ENCODE peak calls at places on chromosomes 1 and 21, in six cellular contexts. L is GM23338, U is BJ, N is right lobe of liver, E is osteoblast, H is adrenal gland. Q is an unnamed sample. For H3K27me3, the result is how much of the 10 kb centered on the place peaks cover.

GRCh38 chr1:208013210-208013609 is 102.3 kb upstream of the CD34 start:
- DNase-seq in U (no peak), L (no peak), E (no peak), N (no peak), H (no peak), Q (no peak)

GRCh38 chr1:228340686-228341449 is 65.8 kb downstream of the TRIM11 start:
- DNase-seq in H (peak), N (peak), L (peak), U (no peak), E (peak), Q (no peak)

GRCh38 chr1:84930329-84930728 is 37.3 kb upstream of the LPAR3 start:
- DNase-seq in N (no peak), H (no peak), E (no peak), U (no peak), L (no peak), Q (no peak)

GRCh38 chr1:111475706-111476105 is 1.9 kb downstream of the C1orf162 start:
- DNase-seq in E (no peak), N (no peak), L (no peak), H (no peak), U (no peak), Q (no peak)

GRCh38 chr1:225617479-225617878 is 35.4 kb downstream of the ENAH start:
- DNase-seq in U (no peak), E (peak), L (no peak), H (no peak), N (no peak), Q (peak)

GRCh38 chr1:52678961-52679897 is 18.9 kb downstream of the COA7 start:
- DNase-seq in E (no peak), U (no peak), N (no peak), H (no peak), L (no peak), Q (no peak)

GRCh38 chr1:234763361-234763760 is 153.4 kb upstream of the IRF2BP2 start:
- DNase-seq in H (no peak), U (no peak), L (no peak), N (no peak), E (no peak), Q (no peak)

GRCh38 chr1:160580208-160580812 is 1.0 kb upstream of the CD84 start:
- DNase-seq in L (no peak), U (no peak), H (no peak), E (no peak), N (no peak), Q (no peak)

GRCh38 chr1:87684194-87684593 is 355.5 kb downstream of the LMO4 start:
- DNase-seq in L (peak), N (no peak), U (no peak), H (no peak), E (no peak), Q (peak)

GRCh38 chr21:41024341-41025056 is 143.5 kb upstream of the BACE2 start:
- DNase-seq in L (no peak), E (no peak), N (no peak), U (no peak), H (no peak), Q (no peak)

GRCh38 chr1:97499667-97500066 is 421.2 kb downstream of the DPYD start:
- DNase-seq in N (no peak), L (no peak), H (no peak), E (no peak), U (no peak), Q (no peak)

GRCh38 chr1:39733161-39733560 is 5.5 kb upstream of the PPIE start:
- DNase-seq in L (no peak), E (no peak), N (no peak), H (no peak), U (no peak), Q (peak)

GRCh38 chr1:39732730-39733129 is 6.0 kb upstream of the PPIE start:
- DNase-seq in H (no peak), E (no peak), U (no peak), L (no peak), N (no peak), Q (peak)

GRCh38 chr1:39738622-39739366 is at the start of gene PPIE:
- DNase-seq in L (peak), H (peak), N (peak), E (peak), U (peak), Q (peak)

GRCh38 chr1:39737546-39738169 is 1.0 kb upstream of the PPIE start:
- DNase-seq in U (no peak), E (no peak), N (no peak), L (no peak), H (no peak), Q (no peak)

DNA sequence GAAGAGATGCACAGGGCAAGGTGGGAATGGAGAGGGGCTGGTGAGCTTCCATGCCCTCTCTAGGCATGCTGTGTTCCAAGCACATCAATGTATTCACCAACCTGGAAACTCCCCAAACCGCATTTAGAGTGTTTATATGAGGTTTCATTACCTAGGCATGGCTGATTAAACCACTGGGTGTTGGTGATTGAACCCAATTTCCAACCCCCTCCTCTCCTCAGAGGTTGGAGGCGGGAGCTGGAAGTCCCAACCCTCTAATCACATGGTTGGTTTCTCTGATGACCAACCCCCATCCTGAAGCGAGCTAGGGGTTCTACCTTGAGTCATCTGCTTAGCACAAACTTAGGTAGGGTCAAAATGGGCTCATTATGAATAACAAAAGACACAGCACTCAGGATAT is 3.0 kb upstream of the PPIE start:
- DNase-seq in U (no peak), L (no peak), H (no peak), N (no peak), E (no peak), Q (peak)
- H3K27me3 ChIP-seq in U (under half), L (half or more), H (under half), N (under half), E (under half), Q (under half)

DNA sequence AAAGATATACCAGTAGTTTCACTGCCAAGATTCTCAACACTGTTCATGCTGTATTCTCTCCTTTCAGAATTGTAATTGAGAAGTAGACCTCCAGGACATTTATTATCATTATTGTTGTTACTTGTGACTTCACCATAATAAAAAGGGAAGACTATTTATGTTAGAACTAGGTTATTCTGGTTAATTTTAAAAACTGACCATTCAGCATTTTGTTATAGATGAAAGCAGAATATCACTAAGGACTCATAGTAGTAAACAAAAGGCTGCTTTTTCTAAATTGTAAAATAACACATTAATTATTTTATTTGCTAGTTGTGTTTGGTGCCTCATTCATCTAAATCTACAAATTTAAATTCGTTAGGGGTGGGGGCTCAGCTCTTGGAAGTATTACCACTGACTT is 210.4 kb downstream of the PATJ start:
- DNase-seq in H (no peak), L (no peak), N (no peak), U (no peak), E (no peak), Q (no peak)
- H3K4me3 ChIP-seq in H (no peak), L (no peak), N (no peak), U (no peak), E (no peak), Q (no peak)

GRCh38 chr1:199311478-199312242 is 672.8 kb downstream of the PTPRC start:
- DNase-seq in H (no peak), N (no peak), E (no peak), U (no peak), L (peak), Q (no peak)

GRCh38 chr1:199308349-199308846 is 669.6 kb downstream of the PTPRC start:
- DNase-seq in L (no peak), U (no peak), H (no peak), E (no peak), N (no peak), Q (no peak)

GRCh38 chr1:199312626-199313025 is 673.8 kb downstream of the PTPRC start:
- DNase-seq in N (no peak), U (no peak), L (no peak), E (no peak), H (no peak), Q (no peak)

GRCh38 chr1:199310701-199311100 is 671.9 kb downstream of the PTPRC start:
- DNase-seq in U (no peak), E (no peak), L (peak), H (no peak), N (no peak), Q (no peak)

GRCh38 chr1:199313444-199313843 is 674.6 kb downstream of the PTPRC start:
- DNase-seq in N (no peak), H (no peak), U (no peak), E (no peak), L (no peak), Q (no peak)
- TF ChIP-seq CTCF in N (no peak), H (no peak), U (no peak), E (no peak), L (no peak), Q (no peak)

GRCh38 chr1:54028306-54029251 is 10.6 kb upstream of the LDLRAD1 start:
- DNase-seq in U (no peak), E (no peak), N (no peak), H (no peak), L (no peak), Q (no peak)
- H3K27me3 ChIP-seq in U (under half), E (under half), N (under half), H (under half), L (under half), Q (under half)

Q was measured in bronchial epithelial cell.